ENCODE peak calls at places on chromosomes 3 and 15, in five cellular contexts. Y, I, B, G and S are unnamed samples.

GRCh38 chr3:155553800-155554199 is 191.1 kb downstream of the PLCH1 start:
- DNase-seq in B (no peak), I (no peak), G (no peak), Y (no peak), S (no peak)

GRCh38 chr15:89781891-89782618 is 5.9 kb downstream of the MESP2 start:
- DNase-seq in B (peak; percentile 57), Y (no peak), G (peak; percentile 58), I (no peak), S (no peak)

GRCh38 chr3:78972617-78973301 is 795.0 kb downstream of the ROBO1 start:
- DNase-seq in Y (no peak), B (no peak), G (no peak), I (no peak), S (no peak)

GRCh38 chr3:23999012-23999641 is 54.0 kb downstream of the NR1D2 start:
- DNase-seq in I (peak; percentile 84), B (peak; percentile 42), Y (no peak), G (peak; percentile 71), S (peak; percentile 77)

GRCh38 chr3:98596902-98597500 is 3.6 kb upstream of the CPOX start:
- DNase-seq in I (no peak), G (no peak), B (peak; percentile 34), Y (peak; percentile 39), S (no peak)

GRCh38 chr15:92316586-92317295 is 76.9 kb upstream of the ST8SIA2 start:
- DNase-seq in I (no peak), B (no peak), G (no peak), Y (no peak), S (no peak)

GRCh38 chr3:155753038-155753647 is 8.3 kb upstream of the PLCH1 start:
- DNase-seq in B (peak; percentile 39), G (peak; percentile 42), I (no peak), Y (no peak), S (no peak)

GRCh38 chr3:51773529-51773928 is 5.5 kb downstream of the IQCF6 start:
- DNase-seq in I (no peak), B (no peak), Y (no peak), G (no peak), S (no peak)

GRCh38 chr3:49277357-49277723 is 308 bp upstream of the C3orf62 start:
- DNase-seq in Y (no peak), I (peak; percentile 36), G (peak; percentile 22), B (no peak), S (no peak)

DNA sequence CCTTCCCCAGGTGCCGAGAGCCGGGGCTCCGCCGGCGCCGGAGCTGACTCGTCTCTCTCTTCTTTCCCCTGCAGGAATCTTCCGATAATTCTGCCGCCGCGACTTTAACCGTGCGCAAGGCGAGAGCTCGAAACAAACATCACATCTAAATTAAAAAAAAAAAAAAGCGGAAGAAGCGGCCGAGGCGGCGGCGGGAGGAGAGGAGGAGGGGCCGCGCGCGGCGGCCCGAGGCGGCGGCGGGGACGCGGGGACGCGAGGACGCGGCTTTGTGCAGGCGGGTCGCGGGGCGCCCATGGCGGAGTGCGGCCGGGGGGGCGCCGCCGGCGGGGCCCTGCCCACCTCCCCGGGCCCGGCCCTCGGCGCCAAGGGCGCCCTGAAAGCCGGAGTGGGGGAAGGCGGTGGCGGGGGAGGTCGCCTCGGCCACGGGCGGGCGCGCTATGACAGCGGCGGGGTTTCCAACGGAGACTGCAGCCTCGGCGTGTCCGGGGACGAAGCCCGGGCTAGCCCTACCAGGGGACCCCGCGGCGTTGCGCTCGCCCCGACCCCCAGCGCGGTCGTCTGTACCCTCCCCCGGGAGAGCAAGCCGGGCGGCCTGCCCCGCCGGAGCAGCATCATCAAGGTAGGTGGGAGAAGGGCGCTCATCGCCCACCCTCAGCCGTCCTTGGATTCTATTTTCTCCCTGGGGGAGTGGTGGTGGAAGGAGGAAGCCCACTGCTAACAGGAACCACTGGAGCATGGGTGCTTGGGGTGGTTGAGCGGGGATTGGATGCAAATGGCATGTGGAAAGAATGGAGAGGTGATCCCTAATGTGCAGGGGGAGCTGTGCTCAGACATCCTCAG is at the start of gene PLCL2:
- DNase-seq in Y (no peak), I (peak; percentile 39), B (peak; percentile 21), G (peak; percentile 51), S (peak; percentile 56)
- TF ChIP-seq CTCF in Y (no peak), I (no peak), B (no peak), G (no peak), S (no peak)

DNA sequence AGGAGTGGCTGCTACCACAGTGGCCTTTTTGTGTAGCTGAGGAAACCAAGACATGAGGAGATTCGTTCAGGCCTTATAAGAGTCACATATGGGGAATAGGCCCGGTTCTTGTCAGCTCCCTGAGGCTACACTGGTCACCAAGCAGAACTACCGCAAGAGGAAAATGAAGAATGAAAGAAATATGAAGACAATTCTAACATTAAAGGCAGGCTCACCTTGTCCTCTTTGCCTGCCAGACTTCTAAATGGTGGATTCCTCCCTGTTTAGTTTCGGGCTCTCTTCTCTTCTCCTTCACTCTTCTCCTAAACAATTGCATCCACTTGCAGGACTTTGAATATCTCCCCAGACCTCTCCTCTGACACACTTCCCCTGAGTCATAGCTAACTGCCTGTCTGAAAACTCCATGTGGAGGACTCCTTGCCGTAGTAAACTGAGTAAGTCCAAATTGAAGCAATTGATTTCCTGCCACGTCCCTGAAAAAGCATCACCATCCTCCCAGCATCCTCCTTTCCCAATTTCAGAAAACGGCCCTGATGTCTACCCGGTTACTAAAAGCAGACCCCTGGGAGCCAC is 30.2 kb upstream of the VEPH1 start:
- DNase-seq in Y (no peak), G (no peak), B (peak; percentile 94), I (no peak), S (no peak)
- TF ChIP-seq POLR2A in Y (no peak), G (no peak), B (peak; percentile 63), I (no peak), S (no peak)

DNA sequence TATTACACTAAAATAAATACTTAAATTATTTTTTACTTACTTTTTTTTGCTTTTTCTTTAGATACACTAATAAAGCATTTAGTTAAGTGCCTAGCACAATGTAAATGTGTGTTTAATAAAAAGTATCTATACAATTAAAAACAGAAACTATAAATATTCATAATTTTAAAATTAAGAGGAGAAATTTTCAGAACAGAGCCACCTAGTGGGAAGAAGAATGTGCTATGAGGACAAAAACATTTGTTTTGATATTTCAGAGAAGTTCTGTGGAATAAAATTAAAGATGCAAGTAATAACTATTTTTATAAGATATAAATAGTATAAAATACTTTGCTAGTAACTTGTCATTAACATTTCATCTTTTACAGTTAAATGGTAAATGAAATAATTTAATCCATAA is 33.6 kb upstream of the PLSCR5 start:
- DNase-seq in I (no peak), G (no peak), B (no peak), Y (no peak), S (no peak)
- TF ChIP-seq CTCF in I (no peak), G (peak; percentile 16), B (peak; percentile 40), Y (peak; percentile 28), S (peak; percentile 58)

GRCh38 chr3:146259880-146260589 is 9.1 kb upstream of the PLSCR4 start:
- DNase-seq in I (no peak), G (no peak), B (no peak), Y (no peak), S (no peak)
- TF ChIP-seq POLR2A in I (no peak), G (no peak), B (no peak), Y (no peak), S (no peak)

DNA sequence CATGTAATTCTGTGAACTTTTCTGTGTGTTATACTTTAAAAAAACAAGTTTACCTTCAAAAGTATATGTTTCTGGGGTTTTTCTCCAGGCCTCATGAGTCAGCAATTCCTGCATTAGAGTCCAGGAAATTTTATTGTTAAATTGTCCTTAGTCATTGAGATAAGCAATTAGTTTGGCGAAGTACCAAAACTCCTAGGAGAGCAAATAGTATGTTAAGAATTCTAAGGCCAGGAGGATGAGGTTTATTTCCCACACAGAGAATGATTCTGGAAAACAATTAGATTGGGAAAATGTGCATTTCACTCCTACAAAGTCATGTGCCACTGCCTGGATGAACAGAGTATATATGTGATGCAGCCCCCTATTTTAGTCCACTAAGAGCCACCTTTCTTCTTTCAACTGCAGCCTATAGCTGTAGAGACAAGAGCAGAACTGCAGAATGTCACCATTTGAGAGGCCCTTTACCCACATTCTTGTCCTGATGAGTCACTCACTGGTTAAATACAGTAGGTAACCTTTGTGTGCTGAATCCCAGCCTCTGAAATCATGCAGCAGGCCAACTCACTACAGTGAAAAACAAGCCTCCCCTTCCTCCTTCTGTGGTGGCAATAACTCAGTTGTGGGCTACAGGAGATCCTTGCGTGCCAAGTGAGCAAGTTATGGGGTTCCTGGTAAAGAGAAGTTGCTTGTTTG is 452.8 kb upstream of the THBS1 start:
- DNase-seq in I (no peak), G (peak; percentile 27), B (peak; percentile 97), Y (no peak), S (no peak)
- TF ChIP-seq CTCF in I (no peak), G (no peak), B (no peak), Y (no peak), S (no peak)

GRCh38 chr15:77430213-77430612 is 9.5 kb downstream of the HMG20A start:
- DNase-seq in Y (no peak), I (no peak), B (no peak), G (no peak), S (no peak)
- TF ChIP-seq POLR2A in Y (no peak), I (no peak), B (no peak), G (no peak), S (no peak)

GRCh38 chr15:80107204-80107603 is 45.6 kb upstream of the FAH start:
- DNase-seq in I (no peak), G (no peak), Y (no peak), B (no peak), S (no peak)

GRCh38 chr15:80109388-80109787 is 43.4 kb upstream of the FAH start:
- DNase-seq in Y (no peak), I (no peak), B (no peak), G (no peak), S (no peak)

GRCh38 chr15:80115021-80115420 is 37.8 kb upstream of the FAH start:
- DNase-seq in G (no peak), Y (no peak), B (no peak), I (no peak), S (no peak)

GRCh38 chr15:80107774-80108173 is 45.0 kb upstream of the FAH start:
- DNase-seq in B (no peak), I (no peak), G (no peak), Y (no peak), S (no peak)

DNA sequence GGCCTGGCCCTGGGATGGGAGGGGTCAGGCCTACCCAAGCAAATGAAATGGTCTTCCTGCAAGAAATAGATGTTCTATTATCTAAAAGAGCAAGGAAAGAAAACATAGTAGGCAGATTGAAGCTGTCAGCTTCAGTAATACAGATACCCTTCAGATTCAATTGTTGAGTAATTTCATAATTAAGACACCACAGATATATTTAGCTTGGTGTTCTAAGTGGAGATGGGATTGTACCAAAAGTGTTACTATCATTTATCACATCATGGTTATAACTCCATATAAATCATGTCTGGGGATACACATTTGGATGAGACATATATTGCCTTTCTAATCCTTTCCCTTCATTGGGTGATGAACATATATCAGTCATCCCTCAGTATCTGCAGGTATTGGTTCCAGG is 41.9 kb upstream of the FAH start:
- DNase-seq in B (no peak), G (no peak), I (no peak), Y (no peak), S (no peak)
- TF ChIP-seq CTCF in B (no peak), G (no peak), I (no peak), Y (no peak), S (no peak)